ENCODE peak calls at places on chromosome X, in seven cellular contexts. M, B, J, D, W, V and F are unnamed samples.

GRCh38 chrX:54933150-54933826 is 12.7 kb downstream of the TRO start:
- DNase-seq in D (no peak), J (no peak), M (no peak), V (no peak), B (no peak), W (no peak), F (no peak)

GRCh38 chrX:154516655-154517100 is 646 bp upstream of the FAM3A start:
- DNase-seq in B (no peak), J (peak; percentile 77), W (peak; percentile 90), M (peak; percentile 64), V (peak; percentile 50), D (peak; percentile 54), F (peak; percentile 81)

GRCh38 chrX:38175140-38175539 is 45.5 kb downstream of the SRPX start:
- DNase-seq in W (peak; percentile 28), J (peak; percentile 21), B (peak; percentile 66), M (peak; percentile 7), D (peak; percentile 28), V (peak; percentile 40), F (peak; percentile 64)

GRCh38 chrX:47577424-47577823 is 4.8 kb upstream of the TIMP1 start:
- DNase-seq in W (peak; percentile 54), B (no peak), J (no peak), V (no peak), D (no peak), M (no peak), F (no peak)

GRCh38 chrX:131841496-131842410 is 181.3 kb upstream of the STK26 start:
- DNase-seq in M (peak; percentile 19), W (peak; percentile 54), J (peak; percentile 46), D (peak; percentile 38), V (peak; percentile 35), B (peak; percentile 78), F (peak; percentile 79)

GRCh38 chrX:131881194-131881593 is 141.9 kb upstream of the STK26 start:
- DNase-seq in D (no peak), V (no peak), J (no peak), W (no peak), B (no peak), M (no peak), F (peak; percentile 8)

GRCh38 chrX:46803140-46803539 is 33.7 kb upstream of the RP2 start:
- DNase-seq in B (peak; percentile 46), D (no peak), M (no peak), V (no peak), J (peak; percentile 17), W (no peak), F (peak; percentile 37)

GRCh38 chrX:118847676-118848075 is 24.1 kb downstream of the ZCCHC12 start:
- DNase-seq in M (peak; percentile 70), V (peak; percentile 29), B (peak; percentile 80), W (peak; percentile 46), D (peak; percentile 42), J (peak; percentile 60), F (peak; percentile 75)

GRCh38 chrX:12891915-12892506 is 14.4 kb upstream of the TLR8 start:
- DNase-seq in M (no peak), D (no peak), V (no peak), B (no peak), W (no peak), J (no peak), F (no peak)

GRCh38 chrX:32268207-32268606 is 943.1 kb downstream of the DMD start:
- DNase-seq in V (no peak), M (no peak), J (no peak), B (no peak), D (no peak), W (no peak), F (no peak)

GRCh38 chrX:40573763-40574162 is 7.0 kb upstream of the ATP6AP2 start:
- DNase-seq in W (peak; percentile 22), B (peak; percentile 50), M (peak; percentile 25), D (peak; percentile 11), V (no peak), J (peak; percentile 14), F (peak; percentile 39)

GRCh38 chrX:101040197-101040596 is 11.7 kb downstream of the TRMT2B start:
- DNase-seq in W (no peak), J (peak; percentile 15), V (no peak), B (no peak), M (no peak), D (peak; percentile 47), F (no peak)

GRCh38 chrX:40202456-40202855 is 104.7 kb upstream of the BCOR start:
- DNase-seq in M (no peak), J (no peak), D (no peak), B (no peak), W (no peak), V (no peak), F (no peak)

DNA sequence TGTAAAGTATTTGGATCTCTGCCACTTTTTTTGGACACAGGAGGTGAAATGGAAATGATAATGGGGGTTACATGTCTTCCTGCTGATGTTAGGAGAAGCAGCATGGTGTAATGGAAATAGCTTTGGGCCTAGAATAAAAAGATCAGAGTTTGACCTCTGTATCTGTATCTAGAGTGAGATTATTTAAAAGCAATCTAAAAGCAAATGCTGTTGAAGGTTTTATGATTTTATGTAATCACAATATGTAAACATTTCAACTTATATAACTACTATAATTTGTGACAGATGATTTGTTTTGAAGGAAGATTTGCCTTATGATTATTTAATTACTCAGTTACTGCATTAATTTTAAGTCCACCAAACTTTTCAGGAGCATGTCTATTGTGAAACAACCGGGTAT is 3.4 kb downstream of the COL4A5 start:
- DNase-seq in V (no peak), B (no peak), J (no peak), M (peak; percentile 1), D (no peak), W (no peak), F (no peak)
- H3K27ac ChIP-seq in V (no peak overlapping the region), B (no peak overlapping the region), J (no peak overlapping the region), M (no peak overlapping the region), D (no peak overlapping the region), W (no peak overlapping the region), F (no peak overlapping the region)

DNA sequence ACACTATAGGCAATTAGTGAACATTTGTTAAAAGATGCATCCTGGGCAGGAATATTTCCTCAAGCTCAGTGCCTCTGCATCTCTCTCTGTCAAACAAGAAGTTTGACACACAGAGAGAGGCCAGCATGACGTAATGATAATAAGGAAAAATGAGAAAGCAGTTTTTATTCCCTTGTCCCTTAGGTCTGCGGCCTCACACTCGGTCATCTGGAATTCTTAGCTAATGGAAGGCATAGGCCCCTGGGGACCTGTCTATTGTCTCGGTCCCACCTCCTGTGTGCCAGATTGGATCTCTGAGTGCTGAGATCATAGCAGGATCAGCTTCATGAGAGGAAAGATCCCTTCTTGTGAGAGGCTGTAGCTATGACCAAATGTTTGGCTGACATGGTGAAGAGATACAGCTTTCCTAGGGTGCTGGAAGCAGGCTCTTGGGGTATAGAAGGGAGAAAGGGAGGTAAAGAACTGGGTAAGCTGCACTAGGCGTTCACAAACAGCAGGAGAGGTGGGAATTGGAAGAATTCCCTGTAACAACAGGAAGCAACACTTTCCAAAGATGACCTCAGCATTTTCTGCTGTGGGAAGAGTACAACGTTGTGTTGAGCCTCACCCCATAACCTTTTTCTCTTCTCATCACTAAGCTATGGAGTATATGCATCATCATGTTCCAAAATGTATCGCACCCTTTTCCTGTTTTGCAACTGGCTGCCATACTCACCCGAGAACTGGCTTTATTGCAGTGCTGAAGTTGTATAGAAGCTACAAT is 20.2 kb downstream of the TMEM31 start:
- DNase-seq in D (peak; percentile 86), V (peak; percentile 77), M (peak; percentile 73), W (peak; percentile 66), J (peak; percentile 88), B (no peak), F (no peak)
- H2AFZ ChIP-seq in D (peak overlapping the region; percentile 5), V (peak overlapping the region; percentile 7), M (peak overlapping the region; percentile 78), W (no peak overlapping the region), J (peak overlapping the region; percentile 57), B (no peak overlapping the region), F (no peak overlapping the region)

GRCh38 chrX:10014462-10015373 is 47.6 kb downstream of the CLDN34 start:
- DNase-seq in J (peak; percentile 87), D (peak; percentile 84), B (peak; percentile 87), V (peak; percentile 85), M (peak; percentile 87), W (peak; percentile 88), F (peak; percentile 79)

GRCh38 chrX:10010686-10011085 is 43.5 kb downstream of the CLDN34 start:
- DNase-seq in M (peak; percentile 78), B (peak; percentile 49), J (peak; percentile 69), W (peak; percentile 76), V (peak; percentile 69), D (peak; percentile 70), F (no peak)

GRCh38 chrX:10012776-10013175 is 45.6 kb downstream of the CLDN34 start:
- DNase-seq in M (no peak), B (no peak), W (no peak), D (no peak), J (no peak), V (no peak), F (no peak)

GRCh38 chrX:10011261-10011931 is 44.2 kb downstream of the CLDN34 start:
- DNase-seq in J (no peak), W (peak; percentile 73), D (peak; percentile 29), V (peak; percentile 59), M (peak; percentile 27), B (no peak), F (peak; percentile 50)

DNA sequence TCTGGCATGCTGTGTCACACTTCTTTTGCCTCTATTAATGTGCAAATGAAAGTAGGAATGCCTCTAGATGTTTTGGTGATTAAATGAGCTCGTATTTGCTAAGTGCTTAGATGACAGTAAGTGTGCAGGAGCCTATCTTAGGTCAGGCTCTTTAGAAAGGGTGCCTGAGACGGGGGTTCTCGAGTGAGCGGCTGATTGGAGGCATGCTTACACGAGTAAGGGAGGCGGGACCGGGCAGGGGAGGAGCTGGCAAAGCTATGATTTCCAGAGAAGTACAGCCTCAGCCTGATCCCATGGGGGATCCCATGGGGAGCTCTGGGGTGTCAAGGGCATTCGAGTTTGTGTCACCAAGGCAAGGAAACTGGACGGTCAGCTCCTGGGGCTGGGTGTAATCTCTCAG is 44.8 kb downstream of the CLDN34 start:
- DNase-seq in M (peak; percentile 25), B (no peak), D (no peak), W (peak; percentile 37), J (no peak), V (no peak), F (peak; percentile 48)
- H3K27ac ChIP-seq in M (peak overlapping the region; percentile 87), B (no peak overlapping the region), D (no peak overlapping the region), W (no peak overlapping the region), J (no peak overlapping the region), V (no peak overlapping the region), F (peak overlapping the region; percentile 92)

GRCh38 chrX:23666282-23666681 is 1.0 kb upstream of the PRDX4 start:
- DNase-seq in V (no peak), B (no peak), J (no peak), M (no peak), D (no peak), W (no peak), F (no peak)

GRCh38 chrX:23662853-23663252 is 4.4 kb upstream of the PRDX4 start:
- DNase-seq in B (no peak), V (peak; percentile 67), J (peak; percentile 82), M (no peak), W (peak; percentile 17), D (peak; percentile 86), F (no peak)

GRCh38 chrX:23673108-23673507 is 5.8 kb downstream of the PRDX4 start:
- DNase-seq in M (peak; percentile 10), W (no peak), J (no peak), D (no peak), V (no peak), B (no peak), F (no peak)

GRCh38 chrX:23667239-23668177 is at the start of gene PRDX4:
- DNase-seq in W (peak; percentile 87), M (peak; percentile 88), D (peak; percentile 84), B (peak; percentile 87), V (peak; percentile 81), J (peak; percentile 91), F (peak; percentile 69)

DNA sequence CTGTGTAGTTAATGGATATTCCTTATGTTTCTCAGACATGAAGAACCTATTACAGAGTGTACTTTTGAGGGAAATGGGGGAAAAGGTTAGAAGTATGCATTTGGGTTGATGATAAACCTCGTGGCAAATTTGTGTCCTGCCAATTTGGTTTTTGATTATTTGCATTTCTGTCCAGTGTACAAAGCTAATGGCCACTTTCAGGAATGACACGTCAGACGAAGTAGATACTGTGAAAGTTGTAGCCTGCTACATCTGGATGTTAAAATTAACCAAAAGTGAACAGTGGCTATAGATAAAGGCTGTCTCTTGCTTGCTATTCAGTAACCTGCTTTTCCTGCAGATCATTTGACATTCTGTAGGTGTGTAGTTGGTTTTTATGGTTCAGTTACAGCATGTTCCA is 1.0 kb downstream of the PRDX4 start:
- DNase-seq in B (peak; percentile 23), D (no peak), W (peak; percentile 9), J (peak; percentile 29), M (peak; percentile 21), V (no peak), F (no peak)
- H2AFZ ChIP-seq in B (no peak overlapping the region), D (no peak overlapping the region), W (no peak overlapping the region), J (peak overlapping the region; percentile 73), M (no peak overlapping the region), V (peak overlapping the region; percentile 30), F (no peak overlapping the region)